ENCODE peak calls at places on chromosomes 3 and 15, in five cellular contexts. T is H1, O is GM12878, G is HepG2, Q is K562. W is an unnamed sample.

GRCh38 chr15:101482526-101483371 is 6.8 kb downstream of the PCSK6 start:
- DNase-seq in O (no peak), G (no peak), T (no peak), Q (no peak), W (no peak)

GRCh38 chr3:58609990-58610389 is 32.8 kb upstream of the FAM107A start:
- DNase-seq in T (no peak), O (peak), G (no peak), Q (peak), W (no peak)

GRCh38 chr3:113695426-113695817 is 1.0 kb downstream of the USF3 start:
- DNase-seq in G (peak), O (no peak), Q (peak), T (no peak), W (no peak)

GRCh38 chr3:52090131-52090548 is 33.8 kb upstream of the DUSP7 start:
- DNase-seq in T (no peak), G (no peak), O (no peak), Q (no peak), W (peak)

GRCh38 chr15:101204744-101205535 is 46.9 kb downstream of the CHSY1 start:
- DNase-seq in T (no peak), O (no peak), G (no peak), Q (no peak), W (no peak)

GRCh38 chr15:68333775-68334470 is 56.4 kb downstream of the FEM1B start:
- DNase-seq in G (no peak), T (no peak), Q (no peak), O (no peak), W (no peak)

GRCh38 chr3:13041113-13041776 is 32.0 kb downstream of the IQSEC1 start:
- DNase-seq in Q (peak), G (no peak), T (no peak), O (no peak), W (no peak)

GRCh38 chr3:9715127-9715526 is 11.5 kb downstream of the CPNE9 start:
- DNase-seq in G (no peak), O (no peak), Q (peak), T (no peak), W (peak)

GRCh38 chr15:68829068-68829467 is 8.4 kb upstream of the ANP32A start:
- DNase-seq in Q (peak), O (no peak), G (peak), T (no peak), W (no peak)

GRCh38 chr15:94042163-94042954 is 189.0 kb upstream of the MCTP2 start:
- DNase-seq in O (no peak), G (no peak), T (no peak), Q (no peak), W (no peak)

GRCh38 chr3:159761377-159761776 is 227.3 kb upstream of the IL12A start:
- DNase-seq in O (no peak), T (no peak), G (no peak), Q (no peak), W (no peak)

GRCh38 chr3:109125902-109126301 is 8.0 kb upstream of the MORC1 start:
- DNase-seq in G (no peak), O (no peak), T (no peak), Q (no peak), W (no peak)

GRCh38 chr15:51965691-51966090 is 5.9 kb downstream of the LEO1 start:
- DNase-seq in G (no peak), T (no peak), Q (no peak), O (no peak), W (no peak)

GRCh38 chr3:187967097-187967496 is 186.9 kb upstream of the LPP start:
- DNase-seq in G (no peak), Q (no peak), T (no peak), O (no peak), W (no peak)

GRCh38 chr3:105598047-105598796 is 231.5 kb downstream of the ALCAM start:
- DNase-seq in T (no peak), O (no peak), Q (no peak), G (no peak), W (peak)

GRCh38 chr15:78840661-78841060 is 29.4 kb upstream of the ADAMTS7 start:
- DNase-seq in T (no peak), G (no peak), O (no peak), Q (no peak), W (no peak)

GRCh38 chr3:156554515-156554841 is 439 bp downstream of the SSR3 start:
- DNase-seq in T (no peak), O (no peak), Q (no peak), G (no peak), W (no peak)

GRCh38 chr15:76401285-76401684 is 64.7 kb downstream of the ISL2 start:
- DNase-seq in T (no peak), Q (no peak), O (no peak), G (no peak), W (no peak)

GRCh38 chr3:63030666-63031065 is 155.4 kb upstream of the CADPS start:
- DNase-seq in G (no peak), Q (no peak), O (no peak), T (no peak), W (no peak)

GRCh38 chr3:53161345-53161819 is 373 bp downstream of the PRKCD start:
- DNase-seq in T (no peak), G (no peak), O (no peak), Q (peak), W (no peak)

GRCh38 chr3:73509812-73510211 is 114.9 kb downstream of the PDZRN3 start:
- DNase-seq in G (no peak), O (no peak), T (no peak), Q (no peak), W (no peak)

GRCh38 chr15:52481915-52482314 is 46.8 kb downstream of the MYO5A start:
- DNase-seq in G (no peak), T (no peak), Q (no peak), O (peak), W (peak)

GRCh38 chr15:49428392-49429095 is 5.5 kb downstream of the FGF7 start:
- DNase-seq in T (no peak), G (no peak), Q (no peak), O (no peak), W (no peak)

GRCh38 chr15:80396094-80396493 is 8.1 kb upstream of the ARNT2 start:
- DNase-seq in T (no peak), O (no peak), Q (no peak), G (no peak), W (no peak)

GRCh38 chr3:115397433-115397832 is 225.9 kb upstream of the GAP43 start:
- DNase-seq in G (no peak), Q (no peak), O (no peak), T (no peak), W (no peak)

GRCh38 chr15:84761534-84762190 is 13.3 kb downstream of the ZNF592 start:
- DNase-seq in T (no peak), O (no peak), G (no peak), Q (no peak), W (no peak)

GRCh38 chr3:172324591-172325203 is 123.6 kb downstream of the GHSR start:
- DNase-seq in G (no peak), T (no peak), Q (no peak), O (no peak), W (no peak)
- TF ChIP-seq MAX in G (no peak), T (no peak), Q (no peak), O (no peak), W (no peak)

GRCh38 chr15:22963546-22964125 is 16.5 kb downstream of the CYFIP1 start:
- DNase-seq in T (no peak), G (no peak), Q (no peak), O (no peak), W (no peak)

GRCh38 chr15:22967084-22967770 is 12.9 kb downstream of the CYFIP1 start:
- DNase-seq in Q (no peak), G (no peak), T (no peak), O (no peak), W (no peak)

GRCh38 chr15:22966321-22967083 is 13.7 kb downstream of the CYFIP1 start:
- DNase-seq in O (no peak), G (no peak), Q (no peak), T (no peak), W (no peak)

GRCh38 chr15:22969512-22969911 is 10.7 kb downstream of the CYFIP1 start:
- DNase-seq in O (no peak), T (no peak), G (no peak), Q (no peak), W (no peak)

DNA sequence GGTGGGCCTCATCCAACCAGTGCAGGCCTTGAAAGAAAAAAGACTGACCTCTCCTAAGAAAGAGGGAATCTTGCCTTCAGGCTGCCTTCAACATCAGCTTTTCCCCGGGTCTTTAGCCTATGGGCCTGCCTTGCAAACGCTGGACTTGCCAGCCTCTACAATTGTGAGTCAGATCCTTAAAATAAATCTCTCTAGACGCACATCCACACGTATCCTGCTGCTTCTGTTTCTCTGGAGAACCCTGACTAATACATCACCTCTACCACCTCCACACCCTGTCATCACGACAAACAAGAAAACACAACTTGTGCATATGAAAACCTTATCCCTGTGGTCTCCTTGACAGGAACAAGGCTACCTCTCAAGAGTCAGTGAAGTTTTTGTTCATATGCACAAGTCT is 11.8 kb downstream of the CYFIP1 start:
- DNase-seq in Q (no peak), O (no peak), G (no peak), T (no peak), W (no peak)
- TF ChIP-seq SRF in Q (no peak), O (no peak), G (no peak), T (no peak), W (no peak)

DNA sequence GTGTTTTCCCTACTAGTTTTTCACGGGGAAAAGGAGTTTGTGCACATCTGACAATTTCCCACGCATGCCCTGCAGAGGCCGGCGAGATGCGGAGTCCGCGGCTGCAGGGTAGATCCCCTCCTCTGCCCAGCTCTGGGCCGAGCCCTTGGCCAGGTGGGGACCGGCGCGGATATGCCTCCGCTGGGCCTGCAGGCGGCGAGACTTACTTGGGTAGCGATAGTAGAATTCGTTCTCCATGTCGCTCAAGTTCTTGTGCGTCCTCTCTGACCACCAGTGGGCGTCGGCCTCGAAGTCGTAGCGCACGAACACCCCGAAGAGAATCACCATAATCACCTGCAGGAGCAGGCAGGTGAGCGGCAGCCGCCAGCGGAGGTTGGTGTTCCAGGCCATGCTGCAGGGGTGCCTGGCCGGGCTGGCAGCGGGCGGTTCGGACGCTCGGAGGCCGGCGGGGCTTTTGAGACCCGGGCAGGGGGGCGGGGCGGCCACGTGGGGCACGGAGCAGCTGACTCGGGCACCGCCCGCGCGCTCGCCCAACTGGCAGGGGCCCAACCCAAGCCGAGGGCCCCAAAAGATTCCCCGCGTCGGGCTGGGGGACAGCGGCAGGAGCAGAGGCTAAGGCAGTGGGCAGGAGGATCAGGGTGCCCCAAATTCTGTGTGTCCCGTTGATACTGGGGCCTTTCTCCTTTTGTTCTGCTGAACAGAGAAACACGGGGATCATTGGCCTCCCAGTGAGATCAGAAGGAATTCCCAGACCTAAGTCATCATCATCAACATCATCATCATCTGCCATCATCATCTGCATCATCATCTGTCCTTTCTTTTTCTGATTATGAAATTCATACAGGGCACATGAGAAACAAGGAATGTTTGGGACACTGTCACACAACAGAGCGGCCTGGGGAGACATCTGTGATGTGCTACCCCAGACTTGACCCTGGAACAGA is at the start of gene RHCG:
- DNase-seq in Q (peak), T (peak), G (peak), O (no peak), W (no peak)
- TF ChIP-seq MAX in Q (no peak), T (peak), G (no peak), O (no peak), W (no peak)

GRCh38 chr3:119239421-119239820 is 1.3 kb downstream of the B4GALT4 start:
- DNase-seq in T (no peak), Q (no peak), O (no peak), G (no peak), W (no peak)
- TF ChIP-seq SRF in T (no peak), Q (no peak), O (no peak), G (no peak), W (no peak)

GRCh38 chr3:24688446-24689148 is 193.9 kb upstream of the THRB start:
- DNase-seq in O (no peak), G (peak), T (no peak), Q (no peak), W (no peak)
- TF ChIP-seq MAX in O (no peak), G (no peak), T (no peak), Q (no peak), W (no peak)

GRCh38 chr15:70701891-70702568 is 61.3 kb downstream of the UACA start:
- DNase-seq in Q (no peak), T (no peak), O (no peak), G (no peak), W (no peak)
- TF ChIP-seq SRF in Q (no peak), T (no peak), O (no peak), G (no peak), W (no peak)

GRCh38 chr15:90042766-90043525 is 41.8 kb downstream of the ZNF710 start:
- DNase-seq in Q (no peak), T (no peak), O (no peak), G (no peak), W (no peak)

GRCh38 chr15:90037961-90038633 is 37.0 kb downstream of the ZNF710 start:
- DNase-seq in O (peak), G (peak), Q (peak), T (no peak), W (no peak)

GRCh38 chr15:90039996-90040395 is 38.9 kb downstream of the ZNF710 start:
- DNase-seq in G (no peak), O (no peak), Q (no peak), T (no peak), W (no peak)

GRCh38 chr15:90038639-90039095 is 37.5 kb downstream of the ZNF710 start:
- DNase-seq in T (no peak), G (peak), Q (no peak), O (no peak), W (no peak)

GRCh38 chr15:90040618-90041017 is 39.5 kb downstream of the ZNF710 start:
- DNase-seq in Q (peak), T (no peak), O (no peak), G (no peak), W (no peak)
- TF ChIP-seq MAX in Q (no peak), T (no peak), O (no peak), G (no peak), W (no peak)

W was measured in HCT116.